ENCODE peak calls at places on chromosomes 7 and 10, in six cellular contexts. One of them, this sample, is unnamed.

GRCh38 chr7:69211739-69212138 is 386.5 kb upstream of the AUTS2 start:
- DNase-seq in HCT116: no peak
- DNase-seq in lower lobe of right lung: no peak
- DNase-seq in MM.1S: no peak
- DNase-seq in stomach: no peak
- DNase-seq in fibroblast of lung: no peak
- DNase-seq in this sample: no peak

GRCh38 chr7:143934526-143935340 is at the start of gene OR2F2:
- DNase-seq in MM.1S: no peak
- DNase-seq in stomach: no peak
- DNase-seq in lower lobe of right lung: no peak
- DNase-seq in HCT116: no peak
- DNase-seq in fibroblast of lung: peak; percentile 64
- DNase-seq in this sample: no peak

GRCh38 chr10:11020026-11020820 is 2.6 kb downstream of the CELF2 start:
- DNase-seq in lower lobe of right lung: no peak
- DNase-seq in HCT116: no peak
- DNase-seq in stomach: no peak
- DNase-seq in fibroblast of lung: no peak
- DNase-seq in MM.1S: no peak
- DNase-seq in this sample: no peak

GRCh38 chr7:44228571-44229350 is 28.0 kb downstream of the YKT6 start:
- DNase-seq in HCT116: no peak
- DNase-seq in fibroblast of lung: no peak
- DNase-seq in MM.1S: no peak
- DNase-seq in lower lobe of right lung: no peak
- DNase-seq in stomach: no peak
- DNase-seq in this sample: no peak

GRCh38 chr10:26438534-26439269 is 561 bp downstream of the APBB1IP start:
- DNase-seq in HCT116: no peak
- DNase-seq in stomach: no peak
- DNase-seq in fibroblast of lung: peak; percentile 30
- DNase-seq in lower lobe of right lung: peak; percentile 82
- DNase-seq in MM.1S: no peak
- DNase-seq in this sample: no peak

GRCh38 chr7:88184848-88185304 is 35.0 kb downstream of the SRI start:
- DNase-seq in stomach: no peak
- DNase-seq in fibroblast of lung: peak; percentile 87
- DNase-seq in HCT116: no peak
- DNase-seq in lower lobe of right lung: no peak
- DNase-seq in MM.1S: peak; percentile 75
- DNase-seq in this sample: no peak

GRCh38 chr7:74627699-74628411 is 29.7 kb upstream of the GTF2I start:
- DNase-seq in stomach: no peak
- DNase-seq in MM.1S: no peak
- DNase-seq in HCT116: no peak
- DNase-seq in fibroblast of lung: peak; percentile 42
- DNase-seq in lower lobe of right lung: peak; percentile 58
- DNase-seq in this sample: no peak

GRCh38 chr7:50851451-50851850 is 68.8 kb upstream of the GRB10 start:
- DNase-seq in lower lobe of right lung: no peak
- DNase-seq in fibroblast of lung: peak; percentile 83
- DNase-seq in MM.1S: no peak
- DNase-seq in stomach: peak; percentile 10
- DNase-seq in HCT116: no peak
- DNase-seq in this sample: no peak

GRCh38 chr10:3455385-3456334 is 283.1 kb upstream of the PITRM1 start:
- DNase-seq in MM.1S: no peak
- DNase-seq in lower lobe of right lung: no peak
- DNase-seq in HCT116: no peak
- DNase-seq in fibroblast of lung: peak; percentile 46
- DNase-seq in stomach: no peak
- DNase-seq in this sample: no peak

GRCh38 chr10:46526682-46527038 is 29.8 kb downstream of the GPRIN2 start:
- DNase-seq in fibroblast of lung: peak; percentile 19
- DNase-seq in MM.1S: no peak
- DNase-seq in stomach: peak; percentile 39
- DNase-seq in lower lobe of right lung: peak; percentile 64
- DNase-seq in HCT116: no peak
- DNase-seq in this sample: no peak

GRCh38 chr7:148380581-148381419 is 209.8 kb upstream of the C7orf33 start:
- DNase-seq in fibroblast of lung: no peak
- DNase-seq in MM.1S: no peak
- DNase-seq in stomach: no peak
- DNase-seq in HCT116: no peak
- DNase-seq in lower lobe of right lung: no peak
- DNase-seq in this sample: no peak

GRCh38 chr7:129896568-129897382 is 56.0 kb downstream of the UBE2H start:
- DNase-seq in lower lobe of right lung: no peak
- DNase-seq in MM.1S: no peak
- DNase-seq in stomach: no peak
- DNase-seq in HCT116: no peak
- DNase-seq in fibroblast of lung: peak; percentile 79
- DNase-seq in this sample: no peak

GRCh38 chr10:93837783-93838677 is 55.7 kb upstream of the SLC35G1 start:
- DNase-seq in lower lobe of right lung: no peak
- DNase-seq in stomach: no peak
- DNase-seq in MM.1S: no peak
- DNase-seq in HCT116: no peak
- DNase-seq in fibroblast of lung: no peak
- DNase-seq in this sample: peak; percentile 59

GRCh38 chr7:96143495-96144259 is 178.2 kb downstream of the SLC25A13 start:
- DNase-seq in stomach: no peak
- DNase-seq in HCT116: no peak
- DNase-seq in lower lobe of right lung: no peak
- DNase-seq in fibroblast of lung: no peak
- DNase-seq in MM.1S: no peak
- DNase-seq in this sample: no peak

GRCh38 chr10:116891208-116891607 is 41.9 kb downstream of the ENO4 start:
- DNase-seq in fibroblast of lung: peak; percentile 87
- DNase-seq in MM.1S: no peak
- DNase-seq in HCT116: no peak
- DNase-seq in stomach: no peak
- DNase-seq in lower lobe of right lung: no peak
- DNase-seq in this sample: no peak

GRCh38 chr7:97145068-97145467 is 27.6 kb downstream of the SDHAF3 start:
- DNase-seq in HCT116: no peak
- DNase-seq in MM.1S: peak; percentile 39
- DNase-seq in lower lobe of right lung: no peak
- DNase-seq in fibroblast of lung: peak; percentile 29
- DNase-seq in stomach: no peak
- DNase-seq in this sample: no peak

GRCh38 chr7:116752305-116753074 is 80.5 kb downstream of the MET start:
- DNase-seq in HCT116: no peak
- DNase-seq in stomach: no peak
- DNase-seq in MM.1S: no peak
- DNase-seq in fibroblast of lung: no peak
- DNase-seq in lower lobe of right lung: no peak
- DNase-seq in this sample: no peak
- TF ChIP-seq CTCF in HCT116: no peak
- TF ChIP-seq CTCF in stomach: no peak
- TF ChIP-seq CTCF in MM.1S: no peak
- TF ChIP-seq CTCF in fibroblast of lung: no peak
- TF ChIP-seq CTCF in lower lobe of right lung: no peak
- TF ChIP-seq CTCF in this sample: no peak

DNA sequence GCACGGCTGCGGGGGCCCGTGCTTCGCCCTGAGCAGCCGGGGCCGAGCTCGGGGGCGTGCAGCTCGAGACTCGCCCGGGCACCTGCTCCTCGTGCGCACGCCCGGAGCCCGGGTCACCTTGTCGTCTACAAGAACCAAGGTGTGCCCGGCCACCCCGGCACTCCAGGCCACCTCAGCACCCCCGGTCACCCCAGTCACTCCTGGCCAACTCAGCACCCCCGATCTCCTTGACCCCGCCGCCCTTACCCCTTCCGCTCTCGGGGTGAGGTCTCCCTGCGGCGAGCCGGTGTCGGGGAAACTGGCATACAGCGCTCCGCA is 268 bp upstream of the IGFBP3 start:
- DNase-seq in lower lobe of right lung: no peak
- DNase-seq in HCT116: no peak
- DNase-seq in fibroblast of lung: no peak
- DNase-seq in stomach: no peak
- DNase-seq in MM.1S: no peak
- DNase-seq in this sample: no peak
- H3K27me3 ChIP-seq in lower lobe of right lung: peaks cover 51% of the 10 kb centered on the region
- H3K27me3 ChIP-seq in HCT116: peaks cover 8% of the 10 kb centered on the region
- H3K27me3 ChIP-seq in fibroblast of lung: peaks cover 25% of the 10 kb centered on the region
- H3K27me3 ChIP-seq in stomach: peaks cover 6% of the 10 kb centered on the region
- H3K27me3 ChIP-seq in MM.1S: no peaks in the 10 kb centered on the region
- H3K27me3 ChIP-seq in this sample: no peaks in the 10 kb centered on the region

GRCh38 chr7:114857605-114858004 is 64.3 kb upstream of the MDFIC start:
- DNase-seq in lower lobe of right lung: no peak
- DNase-seq in stomach: no peak
- DNase-seq in HCT116: no peak
- DNase-seq in fibroblast of lung: no peak
- DNase-seq in MM.1S: no peak
- DNase-seq in this sample: no peak
- H3K4me3 ChIP-seq in lower lobe of right lung: no peak overlapping the region
- H3K4me3 ChIP-seq in stomach: no peak overlapping the region
- H3K4me3 ChIP-seq in HCT116: no peak overlapping the region
- H3K4me3 ChIP-seq in fibroblast of lung: no peak overlapping the region
- H3K4me3 ChIP-seq in MM.1S: no peak overlapping the region
- H3K4me3 ChIP-seq in this sample: no peak overlapping the region

GRCh38 chr7:105643857-105644256 is 62.6 kb upstream of the EFCAB10 start:
- DNase-seq in stomach: no peak
- DNase-seq in HCT116: no peak
- DNase-seq in MM.1S: no peak
- DNase-seq in fibroblast of lung: peak; percentile 13
- DNase-seq in lower lobe of right lung: no peak
- DNase-seq in this sample: no peak

GRCh38 chr7:105642264-105642663 is 61.0 kb upstream of the EFCAB10 start:
- DNase-seq in stomach: no peak
- DNase-seq in HCT116: no peak
- DNase-seq in lower lobe of right lung: no peak
- DNase-seq in fibroblast of lung: no peak
- DNase-seq in MM.1S: no peak
- DNase-seq in this sample: no peak

GRCh38 chr7:105644937-105645336 is 63.6 kb upstream of the EFCAB10 start:
- DNase-seq in HCT116: no peak
- DNase-seq in stomach: no peak
- DNase-seq in MM.1S: no peak
- DNase-seq in fibroblast of lung: no peak
- DNase-seq in lower lobe of right lung: no peak
- DNase-seq in this sample: no peak

GRCh38 chr7:105641236-105641810 is 60.0 kb upstream of the EFCAB10 start:
- DNase-seq in lower lobe of right lung: no peak
- DNase-seq in HCT116: no peak
- DNase-seq in MM.1S: no peak
- DNase-seq in fibroblast of lung: no peak
- DNase-seq in stomach: no peak
- DNase-seq in this sample: no peak

DNA sequence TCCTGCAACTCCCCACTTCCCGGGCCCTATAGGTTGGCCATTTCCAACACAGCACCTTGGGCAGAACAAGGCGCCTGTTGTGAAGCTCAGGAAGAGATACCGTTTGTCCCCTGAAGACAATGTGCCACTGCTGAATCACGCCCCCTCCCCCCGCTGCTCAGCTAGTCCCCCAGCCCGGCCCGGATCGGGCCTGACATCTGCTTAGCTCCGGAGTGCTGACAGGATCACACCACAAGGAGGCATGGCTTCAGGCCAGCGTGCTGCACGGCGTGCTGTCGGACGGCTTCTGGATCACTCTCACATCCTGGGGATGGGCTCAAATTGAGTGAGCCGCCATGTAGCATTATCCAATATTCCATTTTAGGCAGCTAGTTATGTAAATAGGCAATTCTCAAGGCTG is 62.1 kb upstream of the EFCAB10 start:
- DNase-seq in fibroblast of lung: peak; percentile 30
- DNase-seq in lower lobe of right lung: no peak
- DNase-seq in MM.1S: no peak
- DNase-seq in HCT116: no peak
- DNase-seq in stomach: no peak
- DNase-seq in this sample: no peak
- TF ChIP-seq CTCF in fibroblast of lung: no peak
- TF ChIP-seq CTCF in lower lobe of right lung: no peak
- TF ChIP-seq CTCF in MM.1S: no peak
- TF ChIP-seq CTCF in HCT116: no peak
- TF ChIP-seq CTCF in stomach: no peak
- TF ChIP-seq CTCF in this sample: no peak

DNA sequence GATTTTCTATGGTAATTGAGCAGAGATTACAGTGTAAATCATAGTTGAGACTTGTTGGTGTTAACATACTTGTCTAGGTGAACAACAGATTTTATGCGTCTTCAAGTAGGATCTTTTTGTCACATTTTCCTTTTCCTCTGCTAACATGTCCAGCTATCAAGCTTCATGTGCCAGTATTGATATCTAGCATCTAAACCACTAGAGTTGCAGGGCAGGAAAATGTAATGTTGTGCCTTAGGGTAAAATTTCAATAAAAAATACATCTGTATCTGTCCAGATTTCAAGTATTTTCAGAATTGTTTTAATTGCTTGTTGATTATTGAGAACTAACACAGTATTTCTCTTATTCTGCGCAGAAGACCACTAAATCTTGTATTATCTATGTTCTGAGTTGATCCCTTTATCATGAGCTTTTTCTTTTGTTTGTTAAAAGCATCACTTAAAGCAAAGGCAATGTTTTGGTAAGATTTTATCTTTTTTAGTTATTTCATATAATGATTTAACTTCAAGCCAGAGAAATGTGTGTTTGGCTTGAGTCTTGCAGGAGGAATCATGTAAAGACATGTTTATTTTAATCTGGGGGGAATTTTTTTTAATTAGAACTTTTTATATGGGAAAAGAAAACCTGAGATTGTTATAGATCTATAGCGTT is 16.5 kb downstream of the BICC1 start:
- DNase-seq in lower lobe of right lung: no peak
- DNase-seq in fibroblast of lung: no peak
- DNase-seq in MM.1S: no peak
- DNase-seq in stomach: no peak
- DNase-seq in HCT116: no peak
- DNase-seq in this sample: no peak
- H3K27me3 ChIP-seq in lower lobe of right lung: no peaks in the 10 kb centered on the region
- H3K27me3 ChIP-seq in fibroblast of lung: no peaks in the 10 kb centered on the region
- H3K27me3 ChIP-seq in MM.1S: no peaks in the 10 kb centered on the region
- H3K27me3 ChIP-seq in stomach: no peaks in the 10 kb centered on the region
- H3K27me3 ChIP-seq in HCT116: no peaks in the 10 kb centered on the region
- H3K27me3 ChIP-seq in this sample: no peaks in the 10 kb centered on the region

GRCh38 chr7:100215895-100216294 is 3.9 kb upstream of the PVRIG start:
- DNase-seq in MM.1S: no peak
- DNase-seq in stomach: peak; percentile 44
- DNase-seq in HCT116: no peak
- DNase-seq in lower lobe of right lung: no peak
- DNase-seq in fibroblast of lung: peak; percentile 22
- DNase-seq in this sample: no peak

GRCh38 chr7:100222445-100223132 is 2.8 kb downstream of the PVRIG start:
- DNase-seq in MM.1S: no peak
- DNase-seq in fibroblast of lung: no peak
- DNase-seq in stomach: no peak
- DNase-seq in HCT116: no peak
- DNase-seq in lower lobe of right lung: no peak
- DNase-seq in this sample: no peak

GRCh38 chr7:100221767-100222444 is 2.2 kb downstream of the PVRIG start:
- DNase-seq in lower lobe of right lung: no peak
- DNase-seq in MM.1S: no peak
- DNase-seq in HCT116: no peak
- DNase-seq in stomach: no peak
- DNase-seq in fibroblast of lung: no peak
- DNase-seq in this sample: no peak

GRCh38 chr7:100219271-100219737 is 445 bp upstream of the PVRIG start:
- DNase-seq in MM.1S: no peak
- DNase-seq in HCT116: no peak
- DNase-seq in stomach: no peak
- DNase-seq in lower lobe of right lung: no peak
- DNase-seq in fibroblast of lung: no peak
- DNase-seq in this sample: no peak

GRCh38 chr7:100220833-100221718 is 1.3 kb downstream of the PVRIG start:
- DNase-seq in HCT116: no peak
- DNase-seq in MM.1S: peak; percentile 94
- DNase-seq in stomach: peak; percentile 34
- DNase-seq in lower lobe of right lung: no peak
- DNase-seq in fibroblast of lung: no peak
- DNase-seq in this sample: no peak
- H3K4me3 ChIP-seq in HCT116: no peak overlapping the region
- H3K4me3 ChIP-seq in MM.1S: peak overlapping the region; percentile 57
- H3K4me3 ChIP-seq in stomach: peak overlapping the region; percentile 20
- H3K4me3 ChIP-seq in lower lobe of right lung: peak overlapping the region; percentile 36
- H3K4me3 ChIP-seq in fibroblast of lung: no peak overlapping the region
- H3K4me3 ChIP-seq in this sample: no peak overlapping the region